ENCODE peak calls at places on chromosomes 5 and 9, in five cellular contexts. Q is psoas muscle, M is A673, Y is tibial nerve, X is esophagus squamous epithelium. J is an unnamed sample. For H3K9me3, the result is how much of the 10 kb centered on the place peaks cover.

GRCh38 chr5:24163091-24163490 is 481.7 kb downstream of the CDH10 start:
- DNase-seq in Q (no peak), M (peak), Y (no peak), X (no peak), J (no peak)

GRCh38 chr5:33300209-33300742 is 140.5 kb upstream of the TARS1 start:
- DNase-seq in Q (no peak), M (no peak), Y (no peak), X (no peak), J (no peak)

GRCh38 chr5:68288756-68289134 is 73.2 kb downstream of the PIK3R1 start:
- DNase-seq in Q (peak), M (no peak), Y (no peak), X (no peak), J (peak)

GRCh38 chr9:88966894-88967676 is 24.2 kb upstream of the S1PR3 start:
- DNase-seq in Q (no peak), M (no peak), Y (no peak), X (no peak), J (no peak)

GRCh38 chr9:29866556-29866955 is 2293.3 kb upstream of the C9orf72 start:
- DNase-seq in Q (no peak), M (no peak), Y (no peak), X (no peak), J (no peak)

GRCh38 chr5:171869956-171870355 is 84.3 kb downstream of the SMIM23 start:
- DNase-seq in Q (no peak), M (no peak), Y (no peak), X (no peak), J (no peak)

GRCh38 chr5:38660194-38660668 is 103.8 kb upstream of the LIFR start:
- DNase-seq in Q (peak), M (peak), Y (no peak), X (no peak), J (no peak)

GRCh38 chr5:92850886-92851285 is 730.1 kb downstream of the NR2F1-AS1 start:
- DNase-seq in Q (no peak), M (no peak), Y (no peak), X (no peak), J (no peak)

GRCh38 chr5:55160493-55161209 is 680 bp downstream of the GPX8 start:
- DNase-seq in Q (peak), M (peak), Y (peak), X (no peak), J (no peak)

GRCh38 chr5:93677344-93678021 is 63.9 kb downstream of the POU5F2 start:
- DNase-seq in Q (peak), M (peak), Y (peak), X (no peak), J (no peak)

GRCh38 chr5:128014578-128014977 is 69.0 kb upstream of the SLC12A2 start:
- DNase-seq in Q (no peak), M (no peak), Y (no peak), X (no peak), J (no peak)

GRCh38 chr5:58885265-58885664 is 302.4 kb downstream of the RAB3C start:
- DNase-seq in Q (no peak), M (no peak), Y (no peak), X (no peak), J (no peak)

GRCh38 chr9:129888809-129889460 is 53.7 kb downstream of the USP20 start:
- DNase-seq in Q (no peak), M (no peak), Y (no peak), X (no peak), J (no peak)

GRCh38 chr5:162068931-162069330 is 1.4 kb downstream of the GABRG2 start:
- DNase-seq in Q (no peak), M (no peak), Y (no peak), X (no peak), J (no peak)

GRCh38 chr5:113119271-113119924 is 142.8 kb downstream of the DCP2 start:
- DNase-seq in Q (peak), M (no peak), Y (peak), X (no peak), J (peak)

GRCh38 chr9:109520475-109521132 is 22.5 kb upstream of the PTPN3 start:
- DNase-seq in Q (no peak), M (peak), Y (peak), X (no peak), J (no peak)

GRCh38 chr9:128920381-128921058 is at the start of gene PHYHD1:
- DNase-seq in Q (peak), M (peak), Y (peak), X (no peak), J (peak)

GRCh38 chr5:151068189-151068570 is 12.7 kb downstream of the TNIP1 start:
- DNase-seq in Q (no peak), M (no peak), Y (no peak), X (no peak), J (no peak)

GRCh38 chr5:156936972-156937371 is 26.1 kb downstream of the TIMD4 start:
- DNase-seq in Q (no peak), M (no peak), Y (no peak), X (no peak), J (no peak)

GRCh38 chr5:116554764-116555163 is 19.9 kb downstream of the SEMA6A start:
- DNase-seq in Q (no peak), M (no peak), Y (no peak), X (no peak), J (no peak)

GRCh38 chr9:3569529-3569928 is 43.7 kb upstream of the RFX3 start:
- DNase-seq in Q (no peak), M (no peak), Y (no peak), X (no peak), J (no peak)

GRCh38 chr5:73394610-73395009 is 54.0 kb downstream of the FOXD1 start:
- DNase-seq in Q (no peak), M (no peak), Y (no peak), X (no peak), J (no peak)

GRCh38 chr5:113776832-113777525 is 263.5 kb downstream of the YTHDC2 start:
- DNase-seq in Q (no peak), M (peak), Y (no peak), X (no peak), J (no peak)

GRCh38 chr5:118371973-118372650 is 616.2 kb downstream of the DTWD2 start:
- DNase-seq in Q (no peak), M (no peak), Y (peak), X (no peak), J (no peak)

GRCh38 chr5:39520232-39520572 is 95.4 kb upstream of the DAB2 start:
- DNase-seq in Q (no peak), M (peak), Y (no peak), X (no peak), J (no peak)

GRCh38 chr5:158499680-158499998 is 600.1 kb downstream of the EBF1 start:
- DNase-seq in Q (no peak), M (no peak), Y (no peak), X (no peak), J (no peak)

GRCh38 chr9:1922026-1922425 is 93.1 kb upstream of the SMARCA2 start:
- DNase-seq in Q (no peak), M (no peak), Y (no peak), X (no peak), J (no peak)

GRCh38 chr5:163821142-163821541 is 315.7 kb downstream of the MAT2B start:
- DNase-seq in Q (no peak), M (no peak), Y (no peak), X (no peak), J (no peak)

GRCh38 chr5:61048534-61048933 is 103.5 kb downstream of the NDUFAF2 start:
- DNase-seq in Q (no peak), M (no peak), Y (no peak), X (no peak), J (no peak)

GRCh38 chr5:44546283-44546682 is 157.1 kb upstream of the FGF10 start:
- DNase-seq in Q (no peak), M (no peak), Y (no peak), X (no peak), J (no peak)

DNA sequence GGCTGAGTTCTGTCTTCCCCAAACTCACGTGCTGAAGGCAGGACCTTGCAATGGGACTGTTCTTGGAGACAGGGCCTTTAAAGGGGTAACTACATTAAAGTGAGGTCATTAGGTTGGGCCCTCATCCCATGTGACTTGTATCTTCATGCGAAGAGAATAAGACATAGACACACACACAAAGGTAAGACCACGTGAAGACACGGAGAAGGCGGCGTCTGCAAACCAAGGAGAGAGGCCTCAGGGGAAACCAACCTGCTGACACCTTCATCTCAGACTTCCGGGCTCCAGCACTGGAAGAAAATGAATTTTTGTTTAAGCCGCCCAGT is 50.7 kb upstream of the KCNMB1 start:
- DNase-seq in Q (no peak), M (no peak), Y (no peak), X (no peak), J (no peak)
- TF ChIP-seq CTCF in Q (no peak), M (no peak), Y (no peak), X (no peak), J (no peak)

DNA sequence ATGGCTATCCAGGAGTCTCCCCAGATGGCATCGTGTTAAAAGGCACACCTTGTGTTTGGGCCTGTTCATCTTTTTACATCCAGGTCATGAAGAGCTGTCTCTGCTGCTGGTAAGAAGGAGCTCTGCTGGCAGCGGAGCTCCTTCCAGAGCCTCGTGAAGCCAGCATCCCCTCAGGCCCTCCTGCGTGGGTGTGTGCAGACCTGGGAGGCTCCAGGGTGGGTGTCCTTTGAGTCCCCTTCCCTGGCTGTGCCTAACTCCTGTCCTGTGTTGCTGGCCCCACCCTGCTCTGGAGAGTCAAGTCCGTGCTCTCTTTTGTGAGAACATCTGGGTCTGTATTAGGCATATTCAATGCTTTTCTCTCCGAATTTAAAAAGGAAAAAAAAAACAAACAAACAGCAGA is 149.6 kb upstream of the IRX2 start:
- DNase-seq in Q (no peak), M (no peak), Y (no peak), X (no peak), J (no peak)
- H3K9me3 ChIP-seq in Q (under half), M (under half), Y (under half), X (under half), J (under half)

GRCh38 chr5:16889203-16889971 is 46.7 kb downstream of the MYO10 start:
- DNase-seq in Q (no peak), M (peak), Y (no peak), X (no peak), J (no peak)

GRCh38 chr5:16889972-16890519 is 46.0 kb downstream of the MYO10 start:
- DNase-seq in Q (no peak), M (peak), Y (no peak), X (no peak), J (no peak)

GRCh38 chr5:16891043-16891442 is 45.0 kb downstream of the MYO10 start:
- DNase-seq in Q (no peak), M (peak), Y (no peak), X (no peak), J (no peak)

GRCh38 chr5:16886793-16887345 is 49.2 kb downstream of the MYO10 start:
- DNase-seq in Q (no peak), M (no peak), Y (no peak), X (no peak), J (no peak)

GRCh38 chr5:16888694-16889124 is 47.4 kb downstream of the MYO10 start:
- DNase-seq in Q (no peak), M (peak), Y (no peak), X (no peak), J (no peak)
- TF ChIP-seq CTCF in Q (no peak), M (no peak), Y (no peak), X (no peak), J (no peak)

GRCh38 chr5:12323637-12324229 is 419.5 kb upstream of the CTNND2 start:
- DNase-seq in Q (no peak), M (no peak), Y (no peak), X (no peak), J (no peak)

GRCh38 chr5:12322042-12322441 is 417.8 kb upstream of the CTNND2 start:
- DNase-seq in Q (no peak), M (no peak), Y (no peak), X (no peak), J (no peak)

GRCh38 chr5:12316812-12317211 is 412.6 kb upstream of the CTNND2 start:
- DNase-seq in Q (no peak), M (no peak), Y (no peak), X (no peak), J (no peak)

DNA sequence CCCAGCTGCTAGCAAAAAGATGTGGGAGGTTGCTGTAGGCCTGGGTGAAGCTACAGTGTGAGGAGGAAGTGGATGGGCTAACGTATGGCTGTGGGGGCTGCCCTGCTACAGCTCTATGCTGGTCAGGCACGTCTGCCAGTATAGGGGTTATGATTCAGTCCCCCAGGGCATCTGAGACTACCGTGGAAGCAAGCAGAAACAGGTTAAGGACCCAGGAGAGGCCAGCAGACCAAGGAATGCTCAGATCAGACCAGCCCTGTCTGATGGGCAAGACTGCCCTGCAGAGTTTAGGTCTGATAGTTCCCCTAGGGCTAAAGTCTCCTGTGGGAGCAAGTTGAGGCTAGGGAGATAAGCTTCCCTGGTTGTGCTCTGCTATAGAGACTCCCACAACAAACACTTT is 416.1 kb upstream of the CTNND2 start:
- DNase-seq in Q (no peak), M (no peak), Y (no peak), X (no peak), J (no peak)
- H3K9me3 ChIP-seq in Q (under half), M (under half), Y (under half), X (under half), J (under half)

GRCh38 chr9:70114898-70115297 is 71.2 kb downstream of the MAMDC2 start:
- DNase-seq in Q (no peak), M (no peak), Y (no peak), X (no peak), J (no peak)

GRCh38 chr9:70111042-70111602 is 67.5 kb downstream of the MAMDC2 start:
- DNase-seq in Q (peak), M (peak), Y (peak), X (no peak), J (peak)

GRCh38 chr9:70111641-70112236 is 68.1 kb downstream of the MAMDC2 start:
- DNase-seq in Q (no peak), M (no peak), Y (no peak), X (no peak), J (no peak)

GRCh38 chr9:70112981-70113380 is 69.3 kb downstream of the MAMDC2 start:
- DNase-seq in Q (no peak), M (no peak), Y (no peak), X (no peak), J (no peak)

DNA sequence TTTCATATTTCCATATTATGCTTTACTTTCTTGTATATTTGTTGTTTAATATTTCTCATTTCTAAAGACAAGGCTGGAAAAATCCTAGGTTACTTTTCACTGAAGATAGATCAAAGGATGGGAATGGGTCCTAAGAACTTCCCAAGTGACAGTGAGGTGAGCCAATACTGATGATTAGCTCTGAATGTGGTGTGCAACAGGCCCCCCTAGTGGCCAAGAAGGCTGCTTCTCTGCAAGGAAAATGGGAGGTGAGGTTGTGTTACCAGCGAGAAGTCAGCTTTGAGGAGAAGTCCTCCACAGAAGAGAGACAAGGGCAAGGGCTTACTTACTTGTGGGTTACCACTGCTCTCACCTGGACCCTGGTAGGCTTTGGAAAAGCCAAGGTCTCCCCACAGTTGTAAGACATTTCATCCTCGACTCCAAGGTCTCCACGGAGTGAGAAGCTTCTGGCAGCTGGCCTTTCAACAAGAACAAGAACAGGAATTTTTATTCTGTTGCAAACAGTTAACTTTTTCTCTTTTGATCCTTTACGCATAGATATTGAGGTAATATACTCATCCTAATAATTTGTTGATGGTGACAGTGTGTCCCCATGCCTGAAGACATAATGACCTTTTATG is 69.9 kb downstream of the MAMDC2 start:
- DNase-seq in Q (peak), M (peak), Y (peak), X (no peak), J (no peak)
- TF ChIP-seq CTCF in Q (peak), M (peak), Y (peak), X (peak), J (peak)

GRCh38 chr9:22622823-22623222 is 176.2 kb downstream of the DMRTA1 start:
- DNase-seq in Q (no peak), M (no peak), Y (no peak), X (no peak), J (no peak)

DNA sequence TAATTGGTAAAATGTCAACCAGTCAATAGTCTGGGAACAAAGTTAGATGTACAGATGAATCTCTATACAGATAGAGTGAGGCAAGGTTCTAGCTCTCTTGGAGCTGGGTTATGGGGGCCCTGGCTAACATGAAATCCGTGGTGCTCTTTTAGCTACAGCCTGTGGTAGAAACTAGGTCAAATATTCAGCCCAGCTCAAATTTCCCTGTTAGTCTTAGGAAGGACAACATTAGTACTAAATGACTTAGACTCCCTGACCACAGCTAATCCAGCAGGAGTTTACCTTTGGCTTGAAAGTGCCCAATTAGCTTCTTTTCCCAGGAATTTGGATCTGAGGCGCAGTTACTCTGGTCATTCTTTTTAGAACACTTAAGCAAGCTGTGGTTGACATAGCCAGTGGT is 170.5 kb downstream of the DMRTA1 start:
- DNase-seq in Q (no peak), M (no peak), Y (no peak), X (no peak), J (no peak)
- H3K9me3 ChIP-seq in Q (under half), M (under half), Y (under half), X (under half), J (under half)

DNA sequence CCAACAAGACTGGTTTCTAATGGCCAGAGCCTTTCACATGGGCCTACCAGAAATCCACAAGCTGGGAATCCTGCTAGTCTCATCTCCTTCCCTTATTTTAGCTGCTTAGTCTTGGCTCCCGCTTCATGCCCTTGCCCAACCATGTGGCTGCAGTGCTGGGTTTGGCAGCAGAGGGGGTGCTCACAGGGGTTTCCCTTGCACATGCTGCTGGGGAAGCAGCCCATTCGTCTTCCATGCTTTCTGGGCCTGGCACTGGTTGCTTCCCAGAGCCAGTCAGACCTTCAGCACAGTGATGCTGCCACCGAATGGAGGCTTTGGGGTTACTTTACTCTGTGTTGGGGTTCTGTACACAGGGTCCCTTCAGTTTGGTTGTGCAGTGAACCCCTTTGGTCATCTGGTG is 26.3 kb downstream of the SLC46A2 start:
- DNase-seq in Q (no peak), M (no peak), Y (no peak), X (no peak), J (no peak)
- TF ChIP-seq CTCF in Q (no peak), M (no peak), Y (no peak), X (no peak), J (no peak)

DNA sequence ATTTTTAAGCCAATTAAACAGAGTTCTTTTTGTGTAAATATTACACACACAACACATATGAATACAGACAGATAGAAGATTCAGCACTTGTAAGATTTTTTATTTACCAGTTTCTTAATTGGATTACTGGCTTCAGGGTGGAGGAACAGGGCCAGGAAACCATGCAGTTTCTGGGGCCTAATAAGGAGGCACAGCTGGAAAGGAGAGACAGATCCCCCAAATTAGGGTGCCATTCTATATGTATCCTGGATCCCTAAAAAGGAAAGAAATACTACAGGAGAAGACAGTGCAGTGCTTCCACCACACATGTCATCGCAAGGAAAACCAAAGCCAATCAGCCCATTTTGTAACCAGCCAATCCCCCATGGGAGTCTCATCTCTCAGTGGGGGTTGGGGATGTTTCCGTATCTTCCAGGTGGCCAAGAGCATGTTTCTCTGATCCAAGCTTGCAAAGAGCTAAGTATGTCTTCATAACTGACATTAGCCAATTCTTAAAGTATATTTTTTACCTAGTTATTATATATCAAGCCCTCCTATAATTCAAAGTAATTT is 15.8 kb upstream of the ABO start:
- DNase-seq in Q (no peak), M (no peak), Y (no peak), X (no peak), J (no peak)
- H3K9me3 ChIP-seq in Q (under half), M (under half), Y (under half), X (under half), J (under half)

J was measured in left lung.